ENCODE peak calls at places on chromosomes 11 and 22, in ten cellular contexts. One of them, this sample, is unnamed. For H3K4me1, the result is how much of the 10 kb centered on the place peaks cover.

GRCh38 chr11:86488553-86488952 is 113.9 kb downstream of the CCDC81 start:
- DNase-seq in A549: no peak
- DNase-seq in prostate gland: no peak
- DNase-seq in thyroid gland: no peak
- DNase-seq in heart left ventricle: no peak
- DNase-seq in sigmoid colon: no peak
- DNase-seq in Peyer's patch: no peak
- DNase-seq in right lobe of liver: no peak
- DNase-seq in stomach: no peak
- DNase-seq in breast epithelium: no peak
- DNase-seq in this sample: no peak

GRCh38 chr11:100851584-100852152 is 164.6 kb downstream of the ARHGAP42 start:
- DNase-seq in A549: no peak
- DNase-seq in prostate gland: no peak
- DNase-seq in thyroid gland: no peak
- DNase-seq in heart left ventricle: no peak
- DNase-seq in sigmoid colon: no peak
- DNase-seq in Peyer's patch: no peak
- DNase-seq in right lobe of liver: no peak
- DNase-seq in stomach: no peak
- DNase-seq in breast epithelium: no peak
- DNase-seq in this sample: no peak

GRCh38 chr11:134587345-134587744 is 175.3 kb upstream of the B3GAT1 start:
- DNase-seq in A549: no peak
- DNase-seq in prostate gland: no peak
- DNase-seq in thyroid gland: no peak
- DNase-seq in heart left ventricle: no peak
- DNase-seq in sigmoid colon: no peak
- DNase-seq in Peyer's patch: no peak
- DNase-seq in right lobe of liver: no peak
- DNase-seq in stomach: no peak
- DNase-seq in breast epithelium: no peak
- DNase-seq in this sample: no peak

GRCh38 chr22:31836010-31836409 is 82.2 kb downstream of the DEPDC5 start:
- DNase-seq in A549: no peak
- DNase-seq in prostate gland: no peak
- DNase-seq in thyroid gland: no peak
- DNase-seq in heart left ventricle: no peak
- DNase-seq in sigmoid colon: no peak
- DNase-seq in Peyer's patch: no peak
- DNase-seq in right lobe of liver: no peak
- DNase-seq in stomach: no peak
- DNase-seq in breast epithelium: no peak
- DNase-seq in this sample: no peak

GRCh38 chr11:18844753-18845367 is 53.3 kb upstream of the PTPN5 start:
- DNase-seq in A549: peak
- DNase-seq in prostate gland: no peak
- DNase-seq in thyroid gland: no peak
- DNase-seq in heart left ventricle: no peak
- DNase-seq in sigmoid colon: no peak
- DNase-seq in Peyer's patch: no peak
- DNase-seq in right lobe of liver: no peak
- DNase-seq in stomach: no peak
- DNase-seq in breast epithelium: no peak
- DNase-seq in this sample: no peak

GRCh38 chr22:24155597-24156145 is 25.6 kb upstream of the SUSD2 start:
- DNase-seq in A549: peak
- DNase-seq in prostate gland: peak
- DNase-seq in thyroid gland: peak
- DNase-seq in heart left ventricle: peak
- DNase-seq in sigmoid colon: peak
- DNase-seq in Peyer's patch: peak
- DNase-seq in right lobe of liver: peak
- DNase-seq in stomach: peak
- DNase-seq in breast epithelium: peak
- DNase-seq in this sample: peak

GRCh38 chr11:120432056-120433018 is 79.2 kb upstream of the GRIK4 start:
- DNase-seq in A549: peak
- DNase-seq in prostate gland: peak
- DNase-seq in thyroid gland: no peak
- DNase-seq in heart left ventricle: peak
- DNase-seq in sigmoid colon: no peak
- DNase-seq in Peyer's patch: no peak
- DNase-seq in right lobe of liver: no peak
- DNase-seq in stomach: no peak
- DNase-seq in breast epithelium: peak
- DNase-seq in this sample: no peak

GRCh38 chr11:111691731-111692130 is 74.5 kb downstream of the PPP2R1B start:
- DNase-seq in A549: no peak
- DNase-seq in prostate gland: no peak
- DNase-seq in thyroid gland: no peak
- DNase-seq in heart left ventricle: no peak
- DNase-seq in sigmoid colon: no peak
- DNase-seq in Peyer's patch: no peak
- DNase-seq in right lobe of liver: no peak
- DNase-seq in stomach: no peak
- DNase-seq in breast epithelium: no peak
- DNase-seq in this sample: no peak

GRCh38 chr11:71106671-71107070 is 145.7 kb downstream of the SHANK2 start:
- DNase-seq in A549: no peak
- DNase-seq in prostate gland: no peak
- DNase-seq in thyroid gland: no peak
- DNase-seq in heart left ventricle: no peak
- DNase-seq in sigmoid colon: no peak
- DNase-seq in Peyer's patch: peak
- DNase-seq in right lobe of liver: no peak
- DNase-seq in stomach: no peak
- DNase-seq in breast epithelium: no peak
- DNase-seq in this sample: no peak

GRCh38 chr22:25822344-25822743 is 80.4 kb downstream of the MYO18B start:
- DNase-seq in A549: no peak
- DNase-seq in prostate gland: no peak
- DNase-seq in thyroid gland: no peak
- DNase-seq in heart left ventricle: no peak
- DNase-seq in sigmoid colon: no peak
- DNase-seq in Peyer's patch: no peak
- DNase-seq in right lobe of liver: no peak
- DNase-seq in stomach: no peak
- DNase-seq in breast epithelium: no peak
- DNase-seq in this sample: no peak

GRCh38 chr22:21921729-21922128 is 30.9 kb downstream of the PPM1F start:
- DNase-seq in A549: no peak
- DNase-seq in prostate gland: no peak
- DNase-seq in thyroid gland: no peak
- DNase-seq in heart left ventricle: no peak
- DNase-seq in sigmoid colon: no peak
- DNase-seq in Peyer's patch: no peak
- DNase-seq in right lobe of liver: no peak
- DNase-seq in stomach: no peak
- DNase-seq in breast epithelium: no peak
- DNase-seq in this sample: no peak

GRCh38 chr11:10666556-10666955 is 27.0 kb downstream of the IRAG1 start:
- DNase-seq in A549: no peak
- DNase-seq in prostate gland: no peak
- DNase-seq in thyroid gland: peak
- DNase-seq in heart left ventricle: no peak
- DNase-seq in sigmoid colon: no peak
- DNase-seq in Peyer's patch: no peak
- DNase-seq in right lobe of liver: no peak
- DNase-seq in stomach: no peak
- DNase-seq in breast epithelium: no peak
- DNase-seq in this sample: no peak

GRCh38 chr22:22386602-22387385 is 121.7 kb downstream of the ZNF280B start:
- DNase-seq in A549: no peak
- DNase-seq in prostate gland: no peak
- DNase-seq in thyroid gland: no peak
- DNase-seq in heart left ventricle: no peak
- DNase-seq in sigmoid colon: no peak
- DNase-seq in Peyer's patch: no peak
- DNase-seq in right lobe of liver: no peak
- DNase-seq in stomach: no peak
- DNase-seq in breast epithelium: no peak
- DNase-seq in this sample: no peak

GRCh38 chr22:35839811-35840739 is 122.4 kb downstream of the APOL5 start:
- DNase-seq in A549: peak
- DNase-seq in prostate gland: peak
- DNase-seq in thyroid gland: peak
- DNase-seq in heart left ventricle: peak
- DNase-seq in sigmoid colon: peak
- DNase-seq in Peyer's patch: peak
- DNase-seq in right lobe of liver: peak
- DNase-seq in stomach: peak
- DNase-seq in breast epithelium: peak
- DNase-seq in this sample: peak

GRCh38 chr11:64908766-64909165 is 8.2 kb downstream of the ATG2A start:
- DNase-seq in A549: no peak
- DNase-seq in prostate gland: no peak
- DNase-seq in thyroid gland: no peak
- DNase-seq in heart left ventricle: no peak
- DNase-seq in sigmoid colon: no peak
- DNase-seq in Peyer's patch: no peak
- DNase-seq in right lobe of liver: no peak
- DNase-seq in stomach: no peak
- DNase-seq in breast epithelium: no peak
- DNase-seq in this sample: no peak
- H3K4me3 ChIP-seq in A549: no peak
- H3K4me3 ChIP-seq in prostate gland: no peak
- H3K4me3 ChIP-seq in thyroid gland: no peak
- H3K4me3 ChIP-seq in heart left ventricle: no peak
- H3K4me3 ChIP-seq in sigmoid colon: no peak
- H3K4me3 ChIP-seq in Peyer's patch: no peak
- H3K4me3 ChIP-seq in right lobe of liver: no peak
- H3K4me3 ChIP-seq in stomach: no peak
- H3K4me3 ChIP-seq in breast epithelium: no peak
- H3K4me3 ChIP-seq in this sample: no peak

GRCh38 chr11:65921033-65921555 is 1.9 kb downstream of the DRAP1 start:
- DNase-seq in A549: no peak
- DNase-seq in prostate gland: no peak
- DNase-seq in thyroid gland: no peak
- DNase-seq in heart left ventricle: no peak
- DNase-seq in sigmoid colon: no peak
- DNase-seq in Peyer's patch: no peak
- DNase-seq in right lobe of liver: no peak
- DNase-seq in stomach: no peak
- DNase-seq in breast epithelium: no peak
- DNase-seq in this sample: no peak

GRCh38 chr11:65918211-65919150 is at the start of gene C11orf68:
- DNase-seq in A549: no peak
- DNase-seq in prostate gland: no peak
- DNase-seq in thyroid gland: no peak
- DNase-seq in heart left ventricle: no peak
- DNase-seq in sigmoid colon: peak
- DNase-seq in Peyer's patch: no peak
- DNase-seq in right lobe of liver: no peak
- DNase-seq in stomach: peak
- DNase-seq in breast epithelium: peak
- DNase-seq in this sample: peak

GRCh38 chr11:65920035-65920802 is 993 bp downstream of the DRAP1 start:
- DNase-seq in A549: no peak
- DNase-seq in prostate gland: no peak
- DNase-seq in thyroid gland: no peak
- DNase-seq in heart left ventricle: no peak
- DNase-seq in sigmoid colon: peak
- DNase-seq in Peyer's patch: no peak
- DNase-seq in right lobe of liver: peak
- DNase-seq in stomach: no peak
- DNase-seq in breast epithelium: peak
- DNase-seq in this sample: peak

GRCh38 chr11:65917434-65918210 is 1.2 kb downstream of the C11orf68 start:
- DNase-seq in A549: no peak
- DNase-seq in prostate gland: no peak
- DNase-seq in thyroid gland: peak
- DNase-seq in heart left ventricle: no peak
- DNase-seq in sigmoid colon: no peak
- DNase-seq in Peyer's patch: no peak
- DNase-seq in right lobe of liver: no peak
- DNase-seq in stomach: no peak
- DNase-seq in breast epithelium: no peak
- DNase-seq in this sample: no peak

GRCh38 chr11:65919151-65920034 is at the start of gene DRAP1:
- DNase-seq in A549: peak
- DNase-seq in prostate gland: peak
- DNase-seq in thyroid gland: peak
- DNase-seq in heart left ventricle: peak
- DNase-seq in sigmoid colon: peak
- DNase-seq in Peyer's patch: peak
- DNase-seq in right lobe of liver: peak
- DNase-seq in stomach: peak
- DNase-seq in breast epithelium: peak
- DNase-seq in this sample: peak
- TF ChIP-seq POLR2A in A549: peak
- TF ChIP-seq POLR2A in prostate gland: peak
- TF ChIP-seq POLR2A in thyroid gland: peak
- TF ChIP-seq POLR2A in heart left ventricle: peak
- TF ChIP-seq POLR2A in sigmoid colon: peak
- TF ChIP-seq POLR2A in Peyer's patch: peak
- TF ChIP-seq POLR2A in right lobe of liver: peak
- TF ChIP-seq POLR2A in stomach: no peak
- TF ChIP-seq POLR2A in breast epithelium: no peak
- TF ChIP-seq POLR2A in this sample: no peak

DNA sequence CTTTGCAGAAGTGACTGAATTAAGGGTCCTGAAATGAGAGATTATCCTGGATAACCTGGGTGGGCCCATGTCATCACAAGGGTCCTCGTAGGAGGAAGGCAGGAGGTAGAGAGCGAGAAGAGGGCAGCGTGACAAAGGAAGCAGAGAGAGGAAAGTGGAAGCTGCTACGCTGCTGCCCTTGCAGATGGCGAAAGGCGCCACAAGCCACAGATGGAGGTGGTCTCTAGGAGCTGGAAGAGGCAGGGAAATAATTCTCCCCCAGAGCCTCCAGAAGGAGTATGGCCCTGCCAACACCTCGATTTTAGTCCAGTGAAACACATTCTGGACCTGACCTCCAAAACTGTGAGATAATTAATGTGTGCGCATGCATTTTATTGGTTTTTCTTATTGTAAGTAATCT is 13.4 kb downstream of the TMEM184B start:
- DNase-seq in A549: no peak
- DNase-seq in prostate gland: no peak
- DNase-seq in thyroid gland: no peak
- DNase-seq in heart left ventricle: no peak
- DNase-seq in sigmoid colon: no peak
- DNase-seq in Peyer's patch: no peak
- DNase-seq in right lobe of liver: no peak
- DNase-seq in stomach: no peak
- DNase-seq in breast epithelium: no peak
- DNase-seq in this sample: no peak
- H3K4me1 ChIP-seq in A549: under half
- H3K4me1 ChIP-seq in prostate gland: under half
- H3K4me1 ChIP-seq in thyroid gland: half or more
- H3K4me1 ChIP-seq in heart left ventricle: half or more
- H3K4me1 ChIP-seq in sigmoid colon: half or more
- H3K4me1 ChIP-seq in Peyer's patch: under half
- H3K4me1 ChIP-seq in right lobe of liver: under half
- H3K4me1 ChIP-seq in stomach: half or more
- H3K4me1 ChIP-seq in breast epithelium: under half
- H3K4me1 ChIP-seq in this sample: under half

DNA sequence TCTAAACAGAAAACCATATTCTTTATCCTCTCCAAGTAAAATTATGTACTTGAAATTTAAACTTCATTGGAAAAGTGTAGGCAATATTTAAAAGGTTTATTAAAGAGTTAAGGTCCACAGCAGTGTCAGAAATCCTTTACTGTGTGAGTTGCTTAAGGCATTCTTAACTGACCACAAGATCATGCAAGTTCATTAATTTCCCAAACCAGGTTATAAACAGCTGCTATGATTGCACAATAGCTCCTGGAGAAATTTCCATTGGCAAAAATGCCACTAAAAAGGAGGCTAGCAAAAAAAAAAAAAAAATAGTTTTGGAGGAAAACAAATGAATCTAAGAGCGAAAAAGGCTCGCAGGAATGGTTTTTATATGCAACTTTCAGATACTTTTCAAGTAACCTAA is 106.2 kb downstream of the ETS1 start:
- DNase-seq in A549: no peak
- DNase-seq in prostate gland: no peak
- DNase-seq in thyroid gland: no peak
- DNase-seq in heart left ventricle: no peak
- DNase-seq in sigmoid colon: no peak
- DNase-seq in Peyer's patch: no peak
- DNase-seq in right lobe of liver: no peak
- DNase-seq in stomach: no peak
- DNase-seq in breast epithelium: no peak
- DNase-seq in this sample: no peak
- H3K4me3 ChIP-seq in A549: no peak
- H3K4me3 ChIP-seq in prostate gland: no peak
- H3K4me3 ChIP-seq in thyroid gland: no peak
- H3K4me3 ChIP-seq in heart left ventricle: no peak
- H3K4me3 ChIP-seq in sigmoid colon: no peak
- H3K4me3 ChIP-seq in Peyer's patch: no peak
- H3K4me3 ChIP-seq in right lobe of liver: no peak
- H3K4me3 ChIP-seq in stomach: no peak
- H3K4me3 ChIP-seq in breast epithelium: no peak
- H3K4me3 ChIP-seq in this sample: no peak